ENCODE peak calls at places on chromosomes 2 and 18, in four cellular contexts. S, X, I and N are unnamed samples.

GRCh38 chr2:240172071-240172895 is 31.8 kb upstream of the OTOS start:
- DNase-seq in I (no peak), X (no peak), S (no peak), N (no peak)

GRCh38 chr2:105919826-105920225 is 175.1 kb downstream of the NCK2 start:
- DNase-seq in S (peak; percentile 71), X (peak; percentile 89), I (peak; percentile 35), N (peak; percentile 22)

GRCh38 chr2:44233450-44234128 is 41.7 kb upstream of the SLC3A1 start:
- DNase-seq in I (peak; percentile 79), X (peak; percentile 76), S (peak; percentile 79), N (peak; percentile 92)

GRCh38 chr2:175323162-175323561 is 141.7 kb upstream of the ATP5MC3 start:
- DNase-seq in X (no peak), S (no peak), I (no peak), N (no peak)

GRCh38 chr2:85601771-85602475 is 575 bp downstream of the TMEM150A start:
- DNase-seq in I (peak; percentile 61), S (peak; percentile 27), X (peak; percentile 59), N (no peak)

GRCh38 chr2:3457524-3458395 is 61.6 kb downstream of the ADI1 start:
- DNase-seq in I (no peak), X (no peak), S (no peak), N (no peak)

GRCh38 chr2:57440437-57440836 is 606.2 kb upstream of the VRK2 start:
- DNase-seq in X (no peak), I (no peak), S (no peak), N (no peak)

GRCh38 chr2:224381913-224382647 is 19.8 kb downstream of the FAM124B start:
- DNase-seq in I (no peak), S (no peak), X (no peak), N (no peak)

GRCh38 chr2:149040451-149040850 is 2.0 kb downstream of the LYPD6B start:
- DNase-seq in X (peak; percentile 5), I (peak; percentile 24), S (peak; percentile 32), N (no peak)

GRCh38 chr18:9918016-9918680 is 4.3 kb downstream of the VAPA start:
- DNase-seq in X (peak; percentile 51), I (peak; percentile 56), S (peak; percentile 81), N (peak; percentile 85)

GRCh38 chr2:184030978-184031377 is 567.4 kb upstream of the ZNF804A start:
- DNase-seq in S (no peak), I (no peak), X (no peak), N (no peak)

GRCh38 chr2:179179719-179180118 is 84.9 kb downstream of the SESTD1 start:
- DNase-seq in S (no peak), X (no peak), I (no peak), N (no peak)

GRCh38 chr2:224442092-224442999 is 40.4 kb upstream of the FAM124B start:
- DNase-seq in S (no peak), X (peak; percentile 29), I (no peak), N (peak; percentile 39)

GRCh38 chr18:2597639-2598038 is 26.3 kb downstream of the NDC80 start:
- DNase-seq in X (no peak), I (no peak), S (no peak), N (no peak)

GRCh38 chr2:65639156-65639876 is 206.9 kb upstream of the SPRED2 start:
- DNase-seq in X (peak; percentile 94), S (no peak), I (no peak), N (peak; percentile 86)

GRCh38 chr2:84495539-84496146 is 20.7 kb upstream of the DNAH6 start:
- DNase-seq in I (peak; percentile 64), S (peak; percentile 76), X (peak; percentile 86), N (peak; percentile 77)

GRCh38 chr2:68832161-68832869 is 38.9 kb downstream of the BMP10 start:
- DNase-seq in I (no peak), S (peak; percentile 92), X (peak; percentile 69), N (peak; percentile 97)

GRCh38 chr2:211251016-211251415 is 694.6 kb downstream of the CPS1 start:
- DNase-seq in I (no peak), S (no peak), X (no peak), N (no peak)

GRCh38 chr2:210399440-210400041 is 77.0 kb downstream of the LANCL1 start:
- DNase-seq in S (no peak), X (peak; percentile 53), I (peak; percentile 19), N (peak; percentile 25)

GRCh38 chr18:46054956-46055831 is 16.9 kb downstream of the PSTPIP2 start:
- DNase-seq in I (no peak), S (peak; percentile 59), X (no peak), N (no peak)

GRCh38 chr2:42492691-42493467 is 903 bp downstream of the KCNG3 start:
- DNase-seq in S (no peak), I (no peak), X (peak; percentile 18), N (no peak)

GRCh38 chr2:76721226-76721625 is 801.0 kb downstream of the LRRTM4 start:
- DNase-seq in X (no peak), S (no peak), I (no peak), N (no peak)

GRCh38 chr2:110819711-110820110 is 87.3 kb downstream of the ACOXL start:
- DNase-seq in X (no peak), S (no peak), I (no peak), N (no peak)

GRCh38 chr2:12718662-12719399 is 2.1 kb downstream of the TRIB2 start:
- DNase-seq in X (no peak), I (no peak), S (no peak), N (no peak)

GRCh38 chr18:71398530-71398929 is 1109.7 kb downstream of the SOCS6 start:
- DNase-seq in I (peak; percentile 1), S (peak; percentile 38), X (peak; percentile 70), N (peak; percentile 36)

GRCh38 chr18:9814431-9814830 is 71.3 kb upstream of the TXNDC2 start:
- DNase-seq in I (peak; percentile 75), X (peak; percentile 86), S (peak; percentile 89), N (peak; percentile 91)

GRCh38 chr2:31240406-31241365 is 6.7 kb downstream of the EHD3 start:
- DNase-seq in X (peak; percentile 29), I (no peak), S (no peak), N (no peak)

GRCh38 chr18:63224574-63224973 is 95.0 kb downstream of the BCL2 start:
- DNase-seq in X (no peak), I (no peak), S (no peak), N (no peak)

GRCh38 chr2:2104331-2104730 is 226.7 kb downstream of the MYT1L start:
- DNase-seq in S (no peak), I (no peak), X (no peak), N (no peak)

GRCh38 chr18:79877163-79878091 is 74.0 kb downstream of the SLC66A2 start:
- DNase-seq in I (no peak), S (no peak), X (no peak), N (no peak)

GRCh38 chr2:124163825-124164224 is 138.7 kb downstream of the CNTNAP5 start:
- DNase-seq in S (no peak), I (no peak), X (no peak), N (no peak)

GRCh38 chr18:2589345-2590060 is 18.1 kb downstream of the NDC80 start:
- DNase-seq in X (peak; percentile 25), I (peak; percentile 78), S (peak; percentile 44), N (peak; percentile 72)

GRCh38 chr2:112187805-112188596 is 49.8 kb downstream of the FBLN7 start:
- DNase-seq in X (peak; percentile 17), I (no peak), S (peak; percentile 66), N (peak; percentile 60)